ENCODE peak calls at places on chromosomes 6 and 20, in four cellular contexts. One of them, this sample, is unnamed.

GRCh38 chr20:48455606-48456360 is 372.0 kb downstream of the PREX1 start:
- DNase-seq in ovary: no peak
- DNase-seq in SK-N-SH: no peak
- DNase-seq in lower lobe of right lung: no peak
- DNase-seq in this sample: no peak

GRCh38 chr20:38680492-38681118 is 43.7 kb upstream of the SLC32A1 start:
- DNase-seq in ovary: no peak
- DNase-seq in SK-N-SH: no peak
- DNase-seq in lower lobe of right lung: no peak
- DNase-seq in this sample: no peak

GRCh38 chr20:9919271-9920014 is 80.6 kb upstream of the PAK5 start:
- DNase-seq in ovary: no peak
- DNase-seq in SK-N-SH: no peak
- DNase-seq in lower lobe of right lung: no peak
- DNase-seq in this sample: no peak

GRCh38 chr6:64224819-64225218 is 589.2 kb downstream of the PHF3 start:
- DNase-seq in ovary: no peak
- DNase-seq in SK-N-SH: no peak
- DNase-seq in lower lobe of right lung: no peak
- DNase-seq in this sample: no peak

GRCh38 chr6:113160716-113161115 is 696.4 kb upstream of the MARCKS start:
- DNase-seq in ovary: no peak
- DNase-seq in SK-N-SH: no peak
- DNase-seq in lower lobe of right lung: no peak
- DNase-seq in this sample: no peak

GRCh38 chr6:136445063-136445462 is 105.2 kb downstream of the MAP7 start:
- DNase-seq in ovary: no peak
- DNase-seq in SK-N-SH: no peak
- DNase-seq in lower lobe of right lung: no peak
- DNase-seq in this sample: no peak

GRCh38 chr6:121491576-121491975 is 56.1 kb downstream of the GJA1 start:
- DNase-seq in ovary: no peak
- DNase-seq in SK-N-SH: no peak
- DNase-seq in lower lobe of right lung: no peak
- DNase-seq in this sample: no peak

GRCh38 chr20:16222859-16223411 is 350.3 kb downstream of the KIF16B start:
- DNase-seq in ovary: no peak
- DNase-seq in SK-N-SH: no peak
- DNase-seq in lower lobe of right lung: no peak
- DNase-seq in this sample: no peak

GRCh38 chr6:133399426-133399825 is 158.3 kb downstream of the EYA4 start:
- DNase-seq in ovary: no peak
- DNase-seq in SK-N-SH: no peak
- DNase-seq in lower lobe of right lung: no peak
- DNase-seq in this sample: no peak

GRCh38 chr6:144528605-144529425 is 243.7 kb downstream of the UTRN start:
- DNase-seq in ovary: no peak
- DNase-seq in SK-N-SH: no peak
- DNase-seq in lower lobe of right lung: no peak
- DNase-seq in this sample: no peak

GRCh38 chr6:144730088-144730640 is 445.0 kb downstream of the UTRN start:
- DNase-seq in ovary: no peak
- DNase-seq in SK-N-SH: no peak
- DNase-seq in lower lobe of right lung: no peak
- DNase-seq in this sample: no peak

GRCh38 chr6:150169609-150170008 is 26.8 kb downstream of the PPP1R14C start:
- DNase-seq in ovary: no peak
- DNase-seq in SK-N-SH: no peak
- DNase-seq in lower lobe of right lung: no peak
- DNase-seq in this sample: no peak

GRCh38 chr6:105911106-105911629 is 175.0 kb upstream of the PRDM1 start:
- DNase-seq in ovary: no peak
- DNase-seq in SK-N-SH: no peak
- DNase-seq in lower lobe of right lung: no peak
- DNase-seq in this sample: no peak

GRCh38 chr20:4813076-4813838 is 91.5 kb downstream of the PRND start:
- DNase-seq in ovary: peak
- DNase-seq in SK-N-SH: no peak
- DNase-seq in lower lobe of right lung: no peak
- DNase-seq in this sample: no peak

GRCh38 chr6:157124855-157125254 is 198.5 kb downstream of the TMEM242 start:
- DNase-seq in ovary: no peak
- DNase-seq in SK-N-SH: no peak
- DNase-seq in lower lobe of right lung: no peak
- DNase-seq in this sample: no peak

GRCh38 chr20:1888796-1889463 is 6.3 kb upstream of the SIRPA start:
- DNase-seq in ovary: no peak
- DNase-seq in SK-N-SH: no peak
- DNase-seq in lower lobe of right lung: peak
- DNase-seq in this sample: no peak

GRCh38 chr6:35967059-35967769 is 46.3 kb upstream of the SRPK1 start:
- DNase-seq in ovary: no peak
- DNase-seq in SK-N-SH: no peak
- DNase-seq in lower lobe of right lung: no peak
- DNase-seq in this sample: no peak

GRCh38 chr20:50491926-50492634 is 18.1 kb upstream of the PTPN1 start:
- DNase-seq in ovary: no peak
- DNase-seq in SK-N-SH: no peak
- DNase-seq in lower lobe of right lung: no peak
- DNase-seq in this sample: no peak

GRCh38 chr20:8573686-8574085 is 441.6 kb downstream of the PLCB1 start:
- DNase-seq in ovary: no peak
- DNase-seq in SK-N-SH: no peak
- DNase-seq in lower lobe of right lung: no peak
- DNase-seq in this sample: no peak

GRCh38 chr6:159042003-159042823 is 2.6 kb downstream of the TAGAP start:
- DNase-seq in ovary: peak
- DNase-seq in SK-N-SH: peak
- DNase-seq in lower lobe of right lung: no peak
- DNase-seq in this sample: peak

GRCh38 chr20:23823621-23824324 is 2.8 kb downstream of the CST2 start:
- DNase-seq in ovary: no peak
- DNase-seq in SK-N-SH: no peak
- DNase-seq in lower lobe of right lung: no peak
- DNase-seq in this sample: no peak

GRCh38 chr20:47296950-47297349 is 59.5 kb downstream of the ZMYND8 start:
- DNase-seq in ovary: no peak
- DNase-seq in SK-N-SH: no peak
- DNase-seq in lower lobe of right lung: no peak
- DNase-seq in this sample: no peak
- TF ChIP-seq CTCF in ovary: no peak
- TF ChIP-seq CTCF in SK-N-SH: peak
- TF ChIP-seq CTCF in lower lobe of right lung: peak
- TF ChIP-seq CTCF in this sample: peak

DNA sequence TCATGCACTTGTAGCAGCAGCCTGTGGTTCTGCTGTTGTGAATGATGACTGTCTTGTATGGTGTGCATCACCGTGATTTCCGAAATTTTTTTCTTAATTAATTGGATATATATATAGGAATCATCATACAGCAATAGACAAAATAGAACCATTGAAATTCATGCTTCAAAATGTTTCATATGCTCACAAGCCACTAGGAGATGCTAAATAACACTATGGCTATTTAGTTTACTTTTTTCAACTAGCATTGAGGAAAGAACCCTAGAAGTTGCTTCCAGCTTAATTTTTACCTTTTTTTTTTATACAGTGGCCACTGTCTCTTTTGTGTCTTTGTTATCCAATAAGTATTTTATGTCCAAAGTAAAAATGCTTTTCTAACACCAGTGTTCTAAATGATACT is 485.4 kb downstream of the CDKAL1 start:
- DNase-seq in ovary: no peak
- DNase-seq in SK-N-SH: no peak
- DNase-seq in lower lobe of right lung: no peak
- DNase-seq in this sample: no peak
- TF ChIP-seq CTCF in ovary: no peak
- TF ChIP-seq CTCF in SK-N-SH: peak
- TF ChIP-seq CTCF in lower lobe of right lung: no peak
- TF ChIP-seq CTCF in this sample: peak

GRCh38 chr6:87555506-87555905 is 34.3 kb downstream of the RARS2 start:
- DNase-seq in ovary: no peak
- DNase-seq in SK-N-SH: no peak
- DNase-seq in lower lobe of right lung: no peak
- DNase-seq in this sample: no peak

GRCh38 chr6:87558446-87558845 is 31.3 kb downstream of the RARS2 start:
- DNase-seq in ovary: no peak
- DNase-seq in SK-N-SH: no peak
- DNase-seq in lower lobe of right lung: no peak
- DNase-seq in this sample: no peak

DNA sequence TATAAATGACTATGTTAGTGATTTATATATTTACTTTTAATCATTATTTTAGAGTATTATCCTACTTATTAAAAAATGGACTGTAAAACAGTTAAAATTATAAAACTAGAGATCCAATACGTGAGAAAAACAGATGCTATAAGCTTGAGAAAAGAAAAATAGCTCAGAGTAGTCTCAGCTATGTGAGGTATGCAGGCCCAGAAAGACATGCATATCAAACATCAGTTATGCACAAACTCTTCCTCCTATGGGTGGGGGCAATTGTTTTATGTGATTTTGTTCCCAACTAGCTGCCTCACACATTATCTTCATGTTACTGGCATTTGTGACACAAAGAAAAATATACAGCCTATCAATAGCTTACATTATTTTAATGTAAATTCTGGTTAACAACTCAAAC is 28.8 kb downstream of the RARS2 start:
- DNase-seq in ovary: no peak
- DNase-seq in SK-N-SH: no peak
- DNase-seq in lower lobe of right lung: no peak
- DNase-seq in this sample: no peak
- TF ChIP-seq CTCF in ovary: no peak
- TF ChIP-seq CTCF in SK-N-SH: no peak
- TF ChIP-seq CTCF in lower lobe of right lung: no peak
- TF ChIP-seq CTCF in this sample: no peak

DNA sequence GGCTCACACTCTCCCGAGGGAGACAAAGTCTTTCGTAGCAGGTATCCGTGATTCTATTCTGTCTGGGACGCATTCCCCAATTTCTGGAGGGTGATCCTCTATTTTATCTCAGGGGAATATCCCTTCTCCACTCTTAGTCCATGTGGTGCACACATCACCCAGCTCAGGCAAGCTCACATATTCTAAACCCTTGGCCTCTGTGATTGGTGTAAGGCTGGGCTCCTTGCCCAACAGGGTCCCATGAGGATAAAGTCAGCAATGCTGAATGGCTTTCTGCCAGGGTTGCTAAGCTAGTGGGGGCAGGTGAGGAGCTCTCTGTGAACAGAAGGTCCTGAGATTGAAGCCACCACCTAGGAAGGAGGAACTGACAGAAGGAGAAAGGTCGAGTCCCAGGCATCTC is 137.2 kb downstream of the CDH26 start:
- DNase-seq in ovary: no peak
- DNase-seq in SK-N-SH: no peak
- DNase-seq in lower lobe of right lung: no peak
- DNase-seq in this sample: no peak
- TF ChIP-seq CTCF in ovary: no peak
- TF ChIP-seq CTCF in SK-N-SH: no peak
- TF ChIP-seq CTCF in lower lobe of right lung: no peak
- TF ChIP-seq CTCF in this sample: no peak

GRCh38 chr6:48994811-48995210 is 468.2 kb downstream of the MMUT start:
- DNase-seq in ovary: no peak
- DNase-seq in SK-N-SH: no peak
- DNase-seq in lower lobe of right lung: no peak
- DNase-seq in this sample: no peak
- TF ChIP-seq CTCF in ovary: no peak
- TF ChIP-seq CTCF in SK-N-SH: no peak
- TF ChIP-seq CTCF in lower lobe of right lung: no peak
- TF ChIP-seq CTCF in this sample: no peak

DNA sequence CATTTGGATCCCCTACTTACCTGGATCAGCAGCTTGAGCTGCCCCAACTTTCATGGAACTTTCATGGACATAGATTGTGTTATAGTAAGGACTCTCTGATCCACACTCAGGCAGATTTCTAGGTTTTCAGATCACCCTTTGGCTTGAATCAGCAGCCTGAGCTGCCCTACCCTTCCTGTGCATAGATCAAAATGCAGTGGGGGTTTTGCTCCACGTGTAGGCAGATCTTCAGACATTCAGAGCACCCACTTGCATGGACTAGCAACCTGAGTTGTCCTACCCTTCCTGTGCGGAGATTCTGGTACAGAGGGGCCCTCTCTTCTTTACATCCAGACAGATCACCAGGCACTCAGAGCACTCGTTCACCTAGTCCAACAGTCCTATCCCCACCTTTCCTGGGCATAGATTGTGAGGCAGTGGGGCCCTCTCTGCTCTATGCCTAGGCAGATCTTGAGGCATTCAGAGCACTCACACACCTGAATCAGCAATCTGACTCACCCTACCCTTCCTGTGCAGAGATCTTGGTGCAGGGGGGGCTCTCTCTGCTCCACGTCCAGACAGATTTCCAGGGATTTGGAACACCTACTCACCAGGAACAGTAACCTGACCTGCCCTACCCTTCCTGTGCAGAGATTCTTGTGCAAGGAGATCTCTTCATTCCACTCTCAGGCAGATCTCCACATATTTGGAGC is 705.2 kb upstream of the NRSN1 start:
- DNase-seq in ovary: no peak
- DNase-seq in SK-N-SH: no peak
- DNase-seq in lower lobe of right lung: no peak
- DNase-seq in this sample: no peak
- TF ChIP-seq CTCF in ovary: no peak
- TF ChIP-seq CTCF in SK-N-SH: no peak
- TF ChIP-seq CTCF in lower lobe of right lung: no peak
- TF ChIP-seq CTCF in this sample: no peak

This sample was measured in AG09319.